ENCODE peak calls at places on chromosome 5, in five cellular contexts. F is IMR-90, W is H1, E is neuronal stem cell, S is mesenchymal stem cell. K is an unnamed sample.

GRCh38 chr5:62614355-62614754 is 35.7 kb downstream of the LRRC70 start:
- DNase-seq in F (no peak), W (peak; percentile 34), E (no peak), S (no peak), K (no peak)

GRCh38 chr5:176883700-176884570 is 15.2 kb downstream of the HK3 start:
- DNase-seq in F (no peak), W (no peak), E (no peak), S (no peak), K (no peak)

GRCh38 chr5:121462441-121462840 is 389.2 kb upstream of the FTMT start:
- DNase-seq in F (no peak), W (no peak), E (no peak), S (no peak), K (no peak)

GRCh38 chr5:78287833-78288232 is 6.7 kb downstream of the AP3B1 start:
- DNase-seq in F (peak; percentile 84), W (no peak), E (no peak), S (peak; percentile 79), K (peak; percentile 85)

GRCh38 chr5:159817262-159818029 is 98.8 kb upstream of the ADRA1B start:
- DNase-seq in F (peak; percentile 27), W (no peak), E (no peak), S (no peak), K (peak; percentile 65)

GRCh38 chr5:118791986-118792734 is 196.2 kb downstream of the DTWD2 start:
- DNase-seq in F (peak; percentile 75), W (peak; percentile 2), E (peak; percentile 27), S (peak; percentile 85), K (no peak)

GRCh38 chr5:16480821-16481538 is 15.4 kb upstream of the ZNF622 start:
- DNase-seq in F (no peak), W (no peak), E (no peak), S (no peak), K (no peak)

GRCh38 chr5:88883566-88884434 is 816 bp upstream of the MEF2C start:
- DNase-seq in F (peak; percentile 79), W (no peak), E (no peak), S (peak; percentile 90), K (peak; percentile 48)

GRCh38 chr5:137148128-137148527 is 351.0 kb downstream of the SPOCK1 start:
- DNase-seq in F (no peak), W (no peak), E (no peak), S (no peak), K (no peak)

GRCh38 chr5:110956280-110956912 is 115.1 kb upstream of the TSLP start:
- DNase-seq in F (no peak), W (no peak), E (no peak), S (no peak), K (no peak)
- H3K14ac ChIP-seq in F (no peak overlapping the region), W (no peak overlapping the region), E (no peak overlapping the region), S (no peak overlapping the region), K (no peak overlapping the region)

GRCh38 chr5:69166686-69167487 is at the start of gene CCNB1:
- DNase-seq in F (peak; percentile 94), W (peak; percentile 98), E (peak; percentile 93), S (peak; percentile 98), K (peak; percentile 100)

GRCh38 chr5:69170969-69171368 is 4.0 kb downstream of the CCNB1 start:
- DNase-seq in F (no peak), W (no peak), E (no peak), S (no peak), K (no peak)

GRCh38 chr5:69167488-69167845 is 517 bp downstream of the CCNB1 start:
- DNase-seq in F (no peak), W (no peak), E (no peak), S (peak; percentile 44), K (no peak)
- H3K23ac ChIP-seq in F (peak overlapping the region; percentile 69), W (no peak overlapping the region), E (no peak overlapping the region), S (no peak overlapping the region), K (no peak overlapping the region)

GRCh38 chr5:138466900-138467710 is 1.8 kb downstream of the EGR1 start:
- DNase-seq in F (peak; percentile 38), W (peak; percentile 19), E (no peak), S (peak; percentile 62), K (no peak)

GRCh38 chr5:138465288-138466057 is at the start of gene EGR1:
- DNase-seq in F (peak; percentile 94), W (peak; percentile 78), E (peak; percentile 97), S (peak; percentile 95), K (peak; percentile 94)

GRCh38 chr5:138467711-138468132 is 2.4 kb downstream of the EGR1 start:
- DNase-seq in F (no peak), W (no peak), E (no peak), S (peak; percentile 50), K (peak; percentile 18)

GRCh38 chr5:138464388-138465287 is 641 bp upstream of the EGR1 start:
- DNase-seq in F (peak; percentile 98), W (peak; percentile 93), E (peak; percentile 100), S (peak; percentile 99), K (peak; percentile 99)

DNA sequence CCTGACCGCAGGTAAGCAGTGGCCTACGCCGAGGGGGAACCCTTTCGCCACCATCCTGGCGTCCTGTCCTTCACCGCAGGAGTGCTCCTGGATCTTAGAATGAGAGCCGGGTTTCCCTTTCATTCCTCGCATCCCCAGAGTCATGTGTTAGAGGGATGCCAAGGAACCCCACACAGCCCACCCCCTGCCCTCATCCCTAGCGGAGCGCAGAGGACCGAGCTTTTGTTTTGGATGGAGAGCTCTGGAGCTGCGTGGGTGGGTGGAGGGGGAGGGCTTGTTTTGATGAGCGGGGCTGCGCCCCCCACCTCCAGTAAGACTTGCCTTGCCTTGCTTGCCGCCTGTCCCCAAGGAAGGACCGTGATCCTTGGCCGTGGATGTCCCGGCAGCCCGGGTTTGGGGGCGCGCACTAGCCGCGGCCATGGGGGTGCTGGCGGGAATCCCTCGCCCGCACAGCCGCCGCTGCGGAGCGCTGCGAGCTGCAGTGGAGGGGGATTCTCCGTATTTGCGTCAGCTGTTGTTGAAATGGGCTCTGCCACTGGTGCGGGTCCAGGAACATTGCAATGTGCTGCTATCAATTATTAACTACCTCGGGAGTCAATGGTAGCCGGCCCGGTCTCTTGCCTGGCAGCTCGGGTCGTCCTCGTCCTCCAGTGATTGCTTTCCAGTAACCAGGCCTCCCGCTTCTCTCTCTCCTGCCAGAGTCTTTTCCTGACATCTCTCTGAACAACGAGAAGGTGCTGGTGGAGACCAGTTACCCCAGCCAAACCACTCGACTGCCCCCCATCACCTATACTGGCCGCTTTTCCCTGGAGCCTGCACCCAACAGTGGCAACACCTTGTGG is 1.0 kb downstream of the EGR1 start:
- DNase-seq in F (peak; percentile 39), W (no peak), E (no peak), S (no peak), K (peak; percentile 24)
- H3K14ac ChIP-seq in F (peak overlapping the region; percentile 65), W (no peak overlapping the region), E (no peak overlapping the region), S (no peak overlapping the region), K (no peak overlapping the region)

DNA sequence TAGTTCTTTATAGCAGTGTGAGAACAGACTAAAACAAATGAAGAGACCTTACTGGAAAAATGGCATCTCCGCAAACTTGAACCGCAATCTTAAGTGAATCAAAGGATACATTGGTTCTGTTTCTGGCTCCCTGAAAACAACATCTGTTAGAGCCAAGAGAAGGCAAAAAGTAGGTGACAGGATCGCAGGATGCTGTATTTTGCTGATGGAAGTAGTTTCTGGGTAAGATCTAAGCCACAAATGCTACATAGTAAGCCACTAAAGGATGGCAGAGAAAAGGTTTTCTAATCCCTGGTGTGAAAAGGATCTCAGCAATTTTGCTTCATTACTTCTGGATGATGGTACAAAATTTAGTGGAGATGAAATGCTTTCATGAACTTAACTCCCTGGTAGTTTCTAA is 63.3 kb upstream of the HTR4 start:
- DNase-seq in F (no peak), W (no peak), E (no peak), S (no peak), K (no peak)
- H3K23ac ChIP-seq in F (no peak overlapping the region), W (no peak overlapping the region), E (no peak overlapping the region), S (no peak overlapping the region), K (no peak overlapping the region)

DNA sequence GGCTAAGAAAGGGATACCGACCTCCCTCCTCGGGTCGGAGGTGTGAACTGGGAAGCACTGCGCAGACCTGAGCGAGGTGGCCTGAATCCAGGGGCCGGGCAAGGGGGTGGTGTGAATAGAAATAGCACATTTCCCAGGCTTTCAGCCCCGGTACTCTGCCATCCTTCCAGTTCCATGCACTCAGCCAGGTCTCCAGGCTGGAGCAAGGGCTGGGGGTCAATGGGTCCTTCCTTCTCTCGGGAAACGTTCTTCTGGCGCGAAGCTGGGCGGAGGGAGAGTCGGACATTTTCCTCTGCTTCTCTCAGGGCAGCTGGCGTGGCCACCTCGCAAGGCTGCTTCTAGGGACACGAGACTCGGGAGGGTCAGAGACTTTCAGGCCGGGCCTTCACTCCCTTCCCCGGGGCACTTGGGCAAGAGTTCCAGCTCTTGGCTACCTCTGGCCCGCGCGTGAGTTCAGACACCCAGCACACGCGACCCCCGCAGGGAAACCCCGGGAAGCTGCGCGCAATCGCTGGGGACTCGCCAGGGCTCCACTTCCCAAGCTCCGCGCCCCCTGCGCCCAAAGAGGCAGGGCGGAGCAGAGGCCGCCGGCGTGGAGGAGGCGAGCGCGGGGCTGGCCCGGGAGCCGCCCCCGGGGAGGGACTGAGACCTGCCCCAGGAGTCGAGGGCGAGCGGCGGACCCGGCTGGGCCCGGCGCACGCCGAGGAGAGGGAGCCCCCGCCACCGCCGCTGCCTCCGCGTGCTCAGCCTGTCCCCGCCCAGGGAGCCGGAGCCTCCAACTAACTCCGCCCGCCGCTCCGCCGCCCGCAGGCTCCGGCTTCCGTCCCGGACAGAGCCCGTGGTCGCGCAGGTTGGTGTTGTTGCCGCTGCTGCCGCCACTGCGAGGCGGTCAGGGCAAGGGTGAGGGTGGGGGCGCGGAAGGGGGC is at the start of gene PAM:
- DNase-seq in F (peak; percentile 62), W (no peak), E (peak; percentile 65), S (peak; percentile 79), K (peak; percentile 81)
- H3K14ac ChIP-seq in F (peak within 1 kb of the TSS; percentile 92), W (no peak within 1 kb of the TSS), E (peak within 1 kb of the TSS; percentile 49), S (peak within 1 kb of the TSS; percentile 25), K (peak within 1 kb of the TSS; percentile 52)

DNA sequence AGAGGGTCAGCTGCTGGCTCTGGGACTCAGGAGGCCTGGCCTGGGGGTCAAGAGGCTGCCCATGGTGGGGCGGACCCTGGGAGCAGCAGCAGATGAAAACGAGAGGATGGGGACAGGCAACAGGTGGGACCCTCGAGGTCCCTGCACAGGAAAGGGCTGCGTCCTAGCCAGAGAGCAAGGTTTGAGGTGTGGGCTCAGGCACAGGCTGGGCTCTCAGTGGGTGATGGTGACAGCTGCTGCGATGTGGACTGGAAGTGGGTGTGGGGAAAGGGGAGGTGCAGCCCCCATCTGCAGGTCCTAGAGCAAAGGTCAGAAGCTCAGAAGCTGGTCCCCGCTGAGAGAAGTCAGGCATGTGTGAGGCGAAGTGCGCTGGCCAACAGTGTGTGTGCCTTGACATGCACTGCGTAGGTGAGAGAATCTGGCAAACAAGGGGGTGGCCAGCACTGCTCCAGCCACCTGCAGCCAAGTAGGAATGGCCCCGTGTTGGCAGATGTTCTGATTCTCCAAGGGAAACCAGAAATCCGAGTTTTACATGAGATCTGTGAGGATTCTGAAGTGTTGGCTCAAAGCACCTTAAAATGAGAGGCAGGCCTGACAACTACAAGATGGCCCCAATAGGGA is 85.7 kb downstream of the COL23A1 start:
- DNase-seq in F (no peak), W (no peak), E (no peak), S (no peak), K (no peak)
- H3K23ac ChIP-seq in F (no peak overlapping the region), W (no peak overlapping the region), E (peak overlapping the region; percentile 8), S (no peak overlapping the region), K (no peak overlapping the region)

DNA sequence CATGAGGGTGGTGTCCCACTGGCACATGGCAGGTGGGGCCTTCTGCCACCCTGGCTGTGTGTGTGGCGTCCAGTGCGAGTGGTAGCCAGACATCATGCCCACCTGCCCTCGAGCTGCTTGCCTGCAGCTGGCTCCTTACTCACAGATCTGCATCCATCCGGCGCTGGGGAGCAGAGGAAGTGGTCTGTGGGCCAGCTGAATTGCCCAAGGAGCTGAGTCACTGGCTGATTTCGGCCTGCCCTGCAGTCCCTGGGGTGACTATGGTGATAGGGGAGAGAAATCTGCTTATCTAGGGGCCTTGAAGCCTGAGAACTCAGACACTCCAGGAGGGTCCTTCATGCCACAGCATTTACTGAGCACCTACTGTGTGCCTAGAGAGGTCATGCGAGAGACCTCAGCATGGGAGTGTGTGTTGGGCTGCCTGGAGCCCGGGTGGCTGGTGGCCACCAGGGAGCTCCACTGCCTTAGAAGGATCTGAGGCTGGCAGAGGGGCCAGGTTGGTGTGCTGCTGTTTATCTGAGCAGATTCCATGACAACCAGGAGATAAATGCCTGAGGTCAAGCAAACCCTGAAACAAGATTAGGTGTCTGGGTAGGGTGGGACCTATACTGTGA is 57.1 kb downstream of the SLC22A5 start:
- DNase-seq in F (peak; percentile 97), W (no peak), E (no peak), S (peak; percentile 97), K (peak; percentile 91)
- H3K14ac ChIP-seq in F (peak overlapping the region; percentile 92), W (no peak overlapping the region), E (no peak overlapping the region), S (no peak overlapping the region), K (no peak overlapping the region)